ENCODE peak calls at places on chromosomes 11 and 22, in four cellular contexts. H is activated CD4-positive, alpha-beta T cell treated with anti-CD3 and anti-CD28 coated beads for 24 hours; D is NCI-H460; E is Kasumi-1. S is an unnamed sample.

GRCh38 chr22:39927544-39927943 is 26.7 kb downstream of the GRAP2 start:
- DNase-seq in H (no peak), D (no peak), E (no peak), S (no peak)

GRCh38 chr11:24312464-24313238 is 184.2 kb upstream of the LUZP2 start:
- DNase-seq in H (no peak), D (no peak), E (peak; percentile 54), S (no peak)

GRCh38 chr22:24876700-24877099 is 69.8 kb downstream of the LHFPL7 start:
- DNase-seq in H (no peak), D (no peak), E (no peak), S (no peak)

GRCh38 chr22:19719055-19719482 is 4.3 kb upstream of the GP1BB start:
- DNase-seq in H (no peak), D (no peak), E (peak; percentile 24), S (no peak)

GRCh38 chr11:118625036-118625690 is 17.7 kb downstream of the PHLDB1 start:
- DNase-seq in H (no peak), D (no peak), E (no peak), S (no peak)

GRCh38 chr22:49210606-49211005 is 617.1 kb downstream of the BRD1 start:
- DNase-seq in H (no peak), D (no peak), E (no peak), S (peak; percentile 39)

GRCh38 chr11:28232649-28233048 is 124.5 kb downstream of the METTL15 start:
- DNase-seq in H (no peak), D (no peak), E (no peak), S (no peak)

GRCh38 chr11:107791343-107792048 is 67.1 kb downstream of the SLC35F2 start:
- DNase-seq in H (no peak), D (no peak), E (no peak), S (no peak)

GRCh38 chr11:61874460-61874809 is 16.9 kb downstream of the FADS3 start:
- DNase-seq in H (no peak), D (no peak), E (no peak), S (no peak)

GRCh38 chr11:64823568-64824119 is 13.3 kb upstream of the MEN1 start:
- DNase-seq in H (no peak), D (no peak), E (no peak), S (no peak)

GRCh38 chr11:128313931-128314330 is 273.4 kb downstream of the ETS1 start:
- DNase-seq in H (no peak), D (no peak), E (no peak), S (no peak)

GRCh38 chr11:112366777-112367176 is 106.1 kb upstream of the PLET1 start:
- DNase-seq in H (no peak), D (no peak), E (no peak), S (no peak)

GRCh38 chr11:33375688-33376311 is 118.6 kb downstream of the HIPK3 start:
- DNase-seq in H (no peak), D (no peak), E (no peak), S (no peak)

GRCh38 chr22:30185129-30185528 is 61.4 kb downstream of the LIF start:
- DNase-seq in H (no peak), D (no peak), E (no peak), S (no peak)

GRCh38 chr22:45524157-45524556 is 21.5 kb downstream of the FBLN1 start:
- DNase-seq in H (no peak), D (no peak), E (no peak), S (peak; percentile 70)

GRCh38 chr11:103077553-103077952 is 14.4 kb downstream of the DCUN1D5 start:
- DNase-seq in H (no peak), D (no peak), E (no peak), S (no peak)

GRCh38 chr11:126433244-126433846 is 77.9 kb downstream of the ST3GAL4 start:
- DNase-seq in H (no peak), D (no peak), E (no peak), S (no peak)

GRCh38 chr11:11483622-11484021 is 130.6 kb upstream of the CSNK2A3 start:
- DNase-seq in H (no peak), D (no peak), E (no peak), S (no peak)